ENCODE peak calls at places on chromosomes 16 and 17, in four cellular contexts. One of them, this sample, is unnamed.

GRCh38 chr17:61574542-61575351 is 16.3 kb downstream of the NACA2 start:
- DNase-seq in GM12878: no peak
- DNase-seq in K562: peak; percentile 18
- DNase-seq in HepG2: peak; percentile 80
- DNase-seq in this sample: peak; percentile 69

GRCh38 chr16:50615891-50616290 is 65.2 kb downstream of the SNX20 start:
- DNase-seq in K562: no peak
- DNase-seq in GM12878: no peak
- DNase-seq in HepG2: no peak
- DNase-seq in this sample: no peak

GRCh38 chr17:17235212-17236174 is 1.5 kb downstream of the FLCN start:
- DNase-seq in GM12878: no peak
- DNase-seq in K562: peak; percentile 45
- DNase-seq in HepG2: peak; percentile 22
- DNase-seq in this sample: peak; percentile 23

GRCh38 chr16:87391324-87391949 is 699 bp upstream of the MAP1LC3B start:
- DNase-seq in HepG2: peak; percentile 76
- DNase-seq in GM12878: no peak
- DNase-seq in K562: peak; percentile 74
- DNase-seq in this sample: no peak

GRCh38 chr16:47204736-47205499 is 61.2 kb upstream of the NETO2 start:
- DNase-seq in K562: no peak
- DNase-seq in GM12878: no peak
- DNase-seq in HepG2: no peak
- DNase-seq in this sample: no peak

GRCh38 chr16:61887903-61888302 is 148.3 kb downstream of the CDH8 start:
- DNase-seq in K562: no peak
- DNase-seq in HepG2: no peak
- DNase-seq in GM12878: peak; percentile 19
- DNase-seq in this sample: no peak

GRCh38 chr17:74297941-74298340 is 23.9 kb downstream of the DNAI2 start:
- DNase-seq in HepG2: no peak
- DNase-seq in GM12878: no peak
- DNase-seq in K562: no peak
- DNase-seq in this sample: no peak

GRCh38 chr16:29025218-29025617 is 40.4 kb downstream of the LAT start:
- DNase-seq in K562: peak; percentile 65
- DNase-seq in HepG2: no peak
- DNase-seq in GM12878: no peak
- DNase-seq in this sample: no peak

GRCh38 chr16:3842994-3843393 is 37.5 kb downstream of the CREBBP start:
- DNase-seq in K562: no peak
- DNase-seq in HepG2: no peak
- DNase-seq in GM12878: no peak
- DNase-seq in this sample: no peak

GRCh38 chr16:75621170-75621477 is 2.0 kb downstream of the ADAT1 start:
- DNase-seq in GM12878: no peak
- DNase-seq in HepG2: peak; percentile 53
- DNase-seq in K562: peak; percentile 86
- DNase-seq in this sample: peak; percentile 30
- TF ChIP-seq FOXK2 in GM12878: no peak
- TF ChIP-seq FOXK2 in HepG2: no peak
- TF ChIP-seq FOXK2 in K562: no peak
- TF ChIP-seq FOXK2 in this sample: no peak

GRCh38 chr16:78985736-78986605 is 614.6 kb downstream of the MAF start:
- DNase-seq in K562: no peak
- DNase-seq in GM12878: no peak
- DNase-seq in HepG2: no peak
- DNase-seq in this sample: no peak

GRCh38 chr16:78990309-78990701 is 610.2 kb downstream of the MAF start:
- DNase-seq in K562: no peak
- DNase-seq in GM12878: no peak
- DNase-seq in HepG2: no peak
- DNase-seq in this sample: no peak

GRCh38 chr16:78987676-78988075 is 612.9 kb downstream of the MAF start:
- DNase-seq in GM12878: no peak
- DNase-seq in K562: no peak
- DNase-seq in HepG2: peak; percentile 37
- DNase-seq in this sample: no peak

GRCh38 chr16:78984887-78985464 is 615.6 kb downstream of the MAF start:
- DNase-seq in HepG2: peak; percentile 74
- DNase-seq in GM12878: no peak
- DNase-seq in K562: no peak
- DNase-seq in this sample: no peak

GRCh38 chr16:78988361-78988992 is 612.1 kb downstream of the MAF start:
- DNase-seq in HepG2: no peak
- DNase-seq in K562: peak; percentile 12
- DNase-seq in GM12878: no peak
- DNase-seq in this sample: peak; percentile 55
- TF ChIP-seq FOXK2 in HepG2: no peak
- TF ChIP-seq FOXK2 in K562: no peak
- TF ChIP-seq FOXK2 in GM12878: no peak
- TF ChIP-seq FOXK2 in this sample: no peak

DNA sequence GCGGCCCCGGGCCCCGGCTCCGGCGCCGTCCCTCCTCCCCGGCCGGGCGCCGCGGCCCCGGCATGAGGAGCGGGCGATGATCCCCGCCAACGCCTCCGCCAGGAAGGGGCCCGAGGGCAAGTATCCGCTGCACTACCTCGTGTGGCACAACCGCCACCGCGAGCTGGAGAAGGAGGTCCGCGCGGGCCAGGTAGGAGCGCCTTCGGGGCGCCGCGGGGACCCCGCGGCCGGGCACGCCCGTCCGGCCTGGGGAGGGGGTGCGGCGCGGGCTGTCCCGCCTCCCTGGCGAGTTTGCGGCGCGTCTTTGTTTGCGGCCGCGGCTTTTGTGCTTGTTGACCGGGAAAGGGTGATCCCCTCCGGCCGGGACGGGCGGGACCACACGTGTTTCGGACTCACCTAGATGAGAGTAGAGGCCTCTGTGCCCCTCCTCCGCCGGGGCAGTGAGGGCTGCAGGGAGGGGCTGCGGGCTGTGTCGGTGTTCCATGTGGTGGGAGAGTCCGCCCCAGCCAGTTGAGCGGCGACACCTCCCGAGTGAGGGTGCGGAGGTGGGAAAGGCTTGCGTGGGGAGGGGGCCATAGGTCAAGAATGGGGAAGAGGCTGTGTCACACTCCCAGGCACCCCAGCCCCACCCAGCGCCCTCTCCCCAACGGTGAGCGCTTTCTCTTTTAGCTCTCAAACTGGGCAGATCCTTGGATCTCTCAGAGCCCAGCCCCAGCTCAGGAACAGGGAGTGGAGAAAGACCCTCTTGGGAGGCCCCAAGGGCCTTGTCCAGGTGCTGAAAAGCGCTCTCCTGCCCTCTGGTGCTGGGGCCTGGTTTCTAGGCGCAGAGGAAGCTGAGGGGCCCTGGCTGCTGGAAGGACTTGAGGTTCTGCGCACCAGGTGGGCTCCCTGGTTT is 861 bp downstream of the ANKRD13B start:
- DNase-seq in K562: peak; percentile 61
- DNase-seq in HepG2: no peak
- DNase-seq in GM12878: no peak
- DNase-seq in this sample: no peak
- TF ChIP-seq FOXK2 in K562: no peak
- TF ChIP-seq FOXK2 in HepG2: no peak
- TF ChIP-seq FOXK2 in GM12878: no peak
- TF ChIP-seq FOXK2 in this sample: no peak

GRCh38 chr16:80377621-80378020 is 163.2 kb upstream of the DYNLRB2 start:
- DNase-seq in HepG2: no peak
- DNase-seq in K562: no peak
- DNase-seq in GM12878: no peak
- DNase-seq in this sample: no peak

GRCh38 chr16:80376941-80377340 is 163.9 kb upstream of the DYNLRB2 start:
- DNase-seq in HepG2: no peak
- DNase-seq in GM12878: no peak
- DNase-seq in K562: no peak
- DNase-seq in this sample: no peak

GRCh38 chr16:80372341-80372740 is 168.5 kb upstream of the DYNLRB2 start:
- DNase-seq in K562: no peak
- DNase-seq in GM12878: no peak
- DNase-seq in HepG2: no peak
- DNase-seq in this sample: no peak

GRCh38 chr16:80375973-80376372 is 164.8 kb upstream of the DYNLRB2 start:
- DNase-seq in HepG2: no peak
- DNase-seq in GM12878: no peak
- DNase-seq in K562: no peak
- DNase-seq in this sample: no peak

DNA sequence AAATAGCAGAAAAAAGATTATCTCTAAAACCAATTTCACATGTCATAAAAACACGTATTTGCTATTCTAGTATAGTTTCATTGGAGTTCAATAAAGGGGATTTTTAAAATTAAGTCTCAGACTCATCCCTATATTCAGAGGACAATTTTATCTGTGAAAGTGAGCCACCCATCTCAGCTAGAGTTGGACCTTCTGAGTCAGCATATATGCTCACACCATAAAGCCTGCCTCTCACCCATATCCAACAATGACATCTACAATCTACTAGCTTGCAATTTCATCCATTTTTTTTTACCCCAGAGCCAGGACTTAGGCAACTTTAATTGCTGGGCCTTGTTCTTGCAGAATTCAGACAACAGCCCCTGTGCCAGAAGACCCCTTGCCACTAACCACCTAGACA is 165.3 kb upstream of the DYNLRB2 start:
- DNase-seq in K562: no peak
- DNase-seq in GM12878: no peak
- DNase-seq in HepG2: no peak
- DNase-seq in this sample: no peak
- TF ChIP-seq FOXK2 in K562: no peak
- TF ChIP-seq FOXK2 in GM12878: no peak
- TF ChIP-seq FOXK2 in HepG2: no peak
- TF ChIP-seq FOXK2 in this sample: no peak

DNA sequence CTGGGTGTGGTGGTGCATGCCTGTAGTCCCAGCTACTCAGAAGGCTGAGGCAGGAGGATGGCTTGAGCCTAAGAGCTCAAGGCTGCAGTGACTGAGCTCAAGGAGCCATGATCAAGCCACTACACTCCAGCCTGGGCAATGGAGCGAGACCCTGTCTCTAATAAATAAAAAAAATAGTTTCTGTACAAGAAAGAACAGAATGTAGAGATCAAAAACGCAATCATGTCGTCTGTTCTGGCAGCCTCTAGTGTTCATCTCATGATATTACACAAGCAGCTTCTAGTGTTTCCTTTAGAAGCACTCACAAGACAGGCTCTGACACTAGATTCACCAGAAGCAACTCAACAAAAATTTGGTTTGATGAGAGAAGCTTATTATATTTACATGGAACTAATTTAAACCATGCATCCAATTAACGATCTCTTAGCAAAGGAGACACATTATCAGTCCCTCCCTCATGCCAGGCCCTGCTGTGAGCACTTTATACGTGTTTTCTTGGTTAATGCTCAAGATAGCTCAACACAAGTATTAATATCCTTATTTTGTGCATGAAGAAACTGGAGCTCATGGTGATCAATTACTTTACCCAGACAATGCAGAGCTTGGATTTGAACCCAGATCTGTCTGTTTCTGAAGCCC is 6.9 kb upstream of the KRTAP17-1 start:
- DNase-seq in HepG2: peak; percentile 38
- DNase-seq in GM12878: no peak
- DNase-seq in K562: peak; percentile 17
- DNase-seq in this sample: peak; percentile 22
- TF ChIP-seq FOXK2 in HepG2: no peak
- TF ChIP-seq FOXK2 in GM12878: no peak
- TF ChIP-seq FOXK2 in K562: no peak
- TF ChIP-seq FOXK2 in this sample: no peak

DNA sequence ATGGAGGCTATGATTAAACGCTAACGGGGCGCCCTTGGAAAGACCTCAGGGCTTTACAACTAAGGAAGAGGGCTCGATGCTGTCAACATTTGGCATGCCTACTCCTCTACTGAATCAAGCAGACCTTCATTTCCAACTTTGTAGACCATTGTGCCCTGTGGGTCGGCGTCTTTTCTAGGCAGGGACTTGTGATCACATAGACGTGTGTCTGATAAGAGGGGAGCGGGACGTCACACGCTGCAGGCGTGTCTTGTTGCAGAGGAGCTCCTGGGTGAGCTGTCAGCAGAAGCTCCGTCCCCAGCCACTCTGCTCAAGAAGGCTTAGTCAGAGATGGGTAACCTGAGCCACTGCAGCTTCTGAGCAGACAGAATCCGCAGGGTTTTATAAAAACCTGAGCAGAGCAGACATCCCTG is 2.8 kb downstream of the MAPK8IP3 start:
- DNase-seq in HepG2: no peak
- DNase-seq in K562: peak; percentile 92
- DNase-seq in GM12878: no peak
- DNase-seq in this sample: peak; percentile 55
- TF ChIP-seq FOXK2 in HepG2: no peak
- TF ChIP-seq FOXK2 in K562: peak; percentile 57
- TF ChIP-seq FOXK2 in GM12878: no peak
- TF ChIP-seq FOXK2 in this sample: no peak